ENCODE peak calls at places on chromosome 9, in ten cellular contexts. J is astrocyte of the spinal cord; U is SW480; I is NCI-H774; T is epithelial cell of esophagus; X is SK-N-SH; C is HFFc6; M is ELR; S is M059J; K is activated naive CD4-positive, alpha-beta T cell treated with anti-CD3 and anti-CD28 coated beads for 36 hours. B is an unnamed sample.

GRCh38 chr9:122392714-122393113 is 21.9 kb downstream of the PTGS1 start:
- DNase-seq in J (no peak), T (no peak), C (no peak), U (no peak), K (no peak), X (no peak), S (no peak), I (no peak), M (no peak), B (peak)

GRCh38 chr9:81145331-81145963 is 543.9 kb downstream of the TLE1 start:
- DNase-seq in C (no peak), M (no peak), X (no peak), T (no peak), K (no peak), I (no peak), J (peak), S (no peak), U (no peak), B (no peak)

GRCh38 chr9:748861-749497 is 92.5 kb upstream of the DMRT1 start:
- DNase-seq in I (no peak), M (no peak), K (no peak), U (no peak), X (no peak), S (no peak), C (no peak), T (peak), J (no peak), B (no peak)

GRCh38 chr9:121738391-121738790 is 87.0 kb downstream of the DAB2IP start:
- DNase-seq in U (no peak), K (no peak), X (no peak), S (no peak), M (no peak), T (no peak), I (no peak), J (no peak), C (no peak), B (no peak)

GRCh38 chr9:85740821-85741111 is 988 bp downstream of the AGTPBP1 start:
- DNase-seq in I (no peak), U (peak), X (peak), K (no peak), C (no peak), J (peak), T (no peak), M (peak), S (no peak), B (peak)

GRCh38 chr9:16410601-16411285 is 459.7 kb downstream of the BNC2 start:
- DNase-seq in S (peak), J (peak), K (no peak), T (peak), I (no peak), U (no peak), M (peak), X (no peak), C (peak), B (peak)

GRCh38 chr9:109115931-109116541 is 3.7 kb downstream of the TMEM245 start:
- DNase-seq in K (no peak), M (no peak), C (no peak), S (peak), U (no peak), I (no peak), T (no peak), J (peak), X (no peak), B (peak)

GRCh38 chr9:73230257-73230656 is 78.6 kb downstream of the ANXA1 start:
- DNase-seq in S (no peak), I (no peak), K (no peak), T (no peak), M (no peak), C (no peak), X (no peak), J (peak), U (no peak), B (peak)

GRCh38 chr9:104905931-104906330 is 22.0 kb downstream of the ABCA1 start:
- DNase-seq in K (no peak), C (no peak), M (no peak), S (no peak), T (no peak), I (no peak), X (no peak), U (no peak), J (no peak), B (peak)

GRCh38 chr9:129894106-129894823 is 59.0 kb downstream of the USP20 start:
- DNase-seq in X (no peak), T (no peak), I (no peak), C (no peak), K (no peak), M (no peak), J (no peak), S (no peak), U (no peak), B (no peak)

GRCh38 chr9:135023389-135023788 is 64.1 kb upstream of the OLFM1 start:
- DNase-seq in J (no peak), I (no peak), T (peak), S (peak), X (peak), C (peak), K (no peak), U (no peak), M (peak), B (no peak)

GRCh38 chr9:69421908-69422801 is 97.1 kb downstream of the ENTREP1 start:
- DNase-seq in I (peak), K (peak), T (peak), S (peak), M (peak), C (peak), J (peak), X (peak), U (peak), B (peak)

GRCh38 chr9:120770923-120771322 is 22.3 kb downstream of the FBXW2 start:
- DNase-seq in K (no peak), T (no peak), U (no peak), C (no peak), I (no peak), S (no peak), J (no peak), X (no peak), M (no peak), B (no peak)

GRCh38 chr9:74949859-74950258 is 2.9 kb downstream of the C9orf40 start:
- DNase-seq in T (no peak), X (no peak), I (no peak), S (no peak), M (no peak), K (no peak), U (no peak), J (no peak), C (no peak), B (no peak)

GRCh38 chr9:117722108-117722761 is 18.0 kb downstream of the TLR4 start:
- DNase-seq in T (no peak), X (no peak), M (no peak), S (no peak), J (no peak), C (no peak), I (no peak), U (no peak), K (no peak), B (no peak)

GRCh38 chr9:136403538-136403914 is 3.6 kb upstream of the SNAPC4 start:
- DNase-seq in J (no peak), X (no peak), I (no peak), S (no peak), M (no peak), T (no peak), C (no peak), U (no peak), K (peak), B (no peak)

GRCh38 chr9:96853711-96854072 is 622 bp downstream of the ZNF782 start:
- DNase-seq in S (peak), I (no peak), C (no peak), U (peak), J (peak), X (no peak), T (peak), K (no peak), M (no peak), B (no peak)

GRCh38 chr9:117034862-117035261 is 347.8 kb downstream of the TRIM32 start:
- DNase-seq in S (peak), K (peak), U (peak), I (no peak), C (no peak), J (no peak), X (no peak), T (peak), M (peak), B (peak)

GRCh38 chr9:134867917-134868750 is 12.5 kb upstream of the FCN2 start:
- DNase-seq in I (no peak), U (no peak), J (no peak), C (no peak), M (no peak), T (no peak), K (no peak), S (no peak), X (no peak), B (no peak)

GRCh38 chr9:128412120-128412790 is 8.4 kb upstream of the CERCAM start:
- DNase-seq in J (peak), M (peak), S (peak), C (peak), I (peak), X (peak), T (peak), U (no peak), K (peak), B (peak)

GRCh38 chr9:89104821-89105220 is 73.8 kb downstream of the SHC3 start:
- DNase-seq in K (no peak), M (no peak), U (no peak), S (no peak), X (no peak), I (no peak), T (no peak), J (no peak), C (no peak), B (no peak)

GRCh38 chr9:124259273-124260078 is 1.7 kb downstream of the NEK6 start:
- DNase-seq in C (peak), S (peak), I (no peak), X (no peak), M (peak), T (peak), K (no peak), J (peak), U (peak), B (peak)

GRCh38 chr9:77271023-77271690 is 93.8 kb downstream of the VPS13A start:
- DNase-seq in S (no peak), J (no peak), T (peak), X (no peak), C (no peak), K (no peak), U (no peak), I (no peak), M (no peak), B (no peak)

GRCh38 chr9:13750639-13751038 is 471.1 kb upstream of the MPDZ start:
- DNase-seq in I (no peak), J (no peak), M (no peak), S (peak), X (no peak), C (no peak), K (no peak), T (no peak), U (no peak), B (no peak)

GRCh38 chr9:127346584-127346983 is 50.4 kb upstream of the SLC2A8 start:
- DNase-seq in J (no peak), U (no peak), T (no peak), X (peak), I (no peak), M (peak), K (no peak), C (no peak), S (no peak), B (no peak)

GRCh38 chr9:19992556-19992955 is 203.7 kb upstream of the SLC24A2 start:
- DNase-seq in S (peak), C (peak), J (peak), K (peak), U (peak), T (no peak), I (no peak), X (no peak), M (peak), B (no peak)

GRCh38 chr9:22244141-22245011 is 202.2 kb upstream of the DMRTA1 start:
- DNase-seq in J (peak), S (peak), K (peak), C (peak), M (peak), U (peak), X (no peak), I (peak), T (peak), B (peak)

GRCh38 chr9:131021785-131022184 is 12.8 kb downstream of the LAMC3 start:
- DNase-seq in X (no peak), U (no peak), K (no peak), S (no peak), I (no peak), C (no peak), J (no peak), T (no peak), M (no peak), B (no peak)

GRCh38 chr9:4656621-4657020 is 5.5 kb upstream of the PLPP6 start:
- DNase-seq in C (no peak), M (no peak), T (no peak), I (no peak), U (no peak), K (no peak), J (no peak), S (no peak), X (no peak), B (no peak)

GRCh38 chr9:33524431-33524947 is 438 bp downstream of the ANKRD18B start:
- DNase-seq in K (peak), I (no peak), M (peak), J (no peak), S (no peak), T (peak), C (no peak), U (no peak), X (no peak), B (no peak)

GRCh38 chr9:109258619-109259321 is 62.1 kb downstream of the EPB41L4B start:
- DNase-seq in S (no peak), J (no peak), I (no peak), M (no peak), C (no peak), U (no peak), X (peak), K (no peak), T (no peak), B (no peak)

GRCh38 chr9:97487880-97488279 is 13.6 kb upstream of the TMOD1 start:
- DNase-seq in S (no peak), K (no peak), M (no peak), U (no peak), J (no peak), C (no peak), X (no peak), I (no peak), T (no peak), B (no peak)

B was measured in fibroblast of pulmonary artery.